ENCODE peak calls at places on chromosomes 6 and 20, in five cellular contexts. T is tibial artery, A is ascending aorta, Z is left ventricle myocardium inferior, V is endothelial cell. N is an unnamed sample.
A peak's percentile ranks its signal among the peaks of the same experiment; 100 is the strongest.

GRCh38 chr6:3696525-3696924 is 55.0 kb downstream of the PXDC1 start:
- DNase-seq in T (no peak), A (no peak), Z (no peak), V (no peak), N (no peak)

GRCh38 chr6:30555428-30556005 is 772 bp downstream of the GNL1 start:
- DNase-seq in T (peak; percentile 46), A (peak; percentile 80), Z (peak; percentile 53), V (peak; percentile 52), N (peak; percentile 55)

GRCh38 chr20:49482621-49483017 is at the start of gene KCNB1:
- DNase-seq in T (peak; percentile 49), A (peak; percentile 77), Z (peak; percentile 56), V (peak; percentile 75), N (no peak)

GRCh38 chr6:56101141-56101553 is 146.2 kb downstream of the COL21A1 start:
- DNase-seq in T (no peak), A (no peak), Z (no peak), V (no peak), N (no peak)

GRCh38 chr6:30074331-30075093 is 1.1 kb downstream of the RNF39 start:
- DNase-seq in T (no peak), A (no peak), Z (no peak), V (no peak), N (no peak)

GRCh38 chr6:143745160-143746133 is 67.7 kb downstream of the PHACTR2 start:
- DNase-seq in T (no peak), A (peak; percentile 70), Z (no peak), V (peak; percentile 33), N (no peak)

GRCh38 chr6:35048631-35049083 is 92.5 kb downstream of the TCP11 start:
- DNase-seq in T (peak; percentile 54), A (no peak), Z (no peak), V (no peak), N (no peak)

GRCh38 chr6:81228912-81229540 is 523.5 kb downstream of the TENT5A start:
- DNase-seq in T (no peak), A (no peak), Z (no peak), V (no peak), N (no peak)

GRCh38 chr6:82095091-82095490 is 152.5 kb downstream of the IBTK start:
- DNase-seq in T (no peak), A (no peak), Z (no peak), V (no peak), N (no peak)

GRCh38 chr6:169287675-169288074 is 34.0 kb upstream of the THBS2 start:
- DNase-seq in T (no peak), A (no peak), Z (no peak), V (no peak), N (no peak)

GRCh38 chr6:137223370-137224131 is 4.4 kb upstream of the IFNGR1 start:
- DNase-seq in T (peak; percentile 66), A (peak; percentile 88), Z (no peak), V (no peak), N (no peak)

GRCh38 chr6:159693894-159694545 is 979 bp upstream of the SOD2 start:
- DNase-seq in T (peak; percentile 50), A (peak; percentile 72), Z (no peak), V (no peak), N (no peak)

GRCh38 chr20:50372770-50373088 is 137.5 kb upstream of the PTPN1 start:
- DNase-seq in T (no peak), A (no peak), Z (no peak), V (no peak), N (no peak)

GRCh38 chr20:36064661-36065426 is 89.7 kb upstream of the EPB41L1 start:
- DNase-seq in T (peak; percentile 94), A (peak; percentile 97), Z (peak; percentile 96), V (peak; percentile 98), N (peak; percentile 95)
- TF ChIP-seq CTCF in T (peak; percentile 8), A (no peak), Z (no peak), V (no peak), N (no peak)

DNA sequence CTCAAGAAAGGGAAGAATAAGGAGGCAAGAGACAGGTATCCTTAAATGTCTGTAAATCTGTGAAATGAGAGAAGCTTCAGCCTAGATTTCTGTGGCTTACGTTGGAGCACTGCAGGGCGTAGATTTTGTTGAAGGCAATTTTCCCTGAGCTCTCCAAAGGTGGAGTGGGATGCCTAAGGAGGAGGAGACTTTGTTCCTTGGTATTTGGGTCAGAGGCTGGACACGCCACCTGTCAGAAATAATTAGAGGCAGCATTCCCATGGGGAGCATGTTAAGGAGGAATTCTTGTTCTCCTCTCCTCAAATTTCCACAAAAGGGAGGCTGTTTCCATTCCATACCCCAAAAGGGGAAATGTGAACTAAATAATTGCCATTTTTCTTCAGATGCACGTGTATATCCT is 11.1 kb upstream of the SCGN start:
- DNase-seq in T (no peak), A (no peak), Z (no peak), V (no peak), N (no peak)
- TF ChIP-seq CTCF in T (no peak), A (no peak), Z (no peak), V (no peak), N (no peak)

DNA sequence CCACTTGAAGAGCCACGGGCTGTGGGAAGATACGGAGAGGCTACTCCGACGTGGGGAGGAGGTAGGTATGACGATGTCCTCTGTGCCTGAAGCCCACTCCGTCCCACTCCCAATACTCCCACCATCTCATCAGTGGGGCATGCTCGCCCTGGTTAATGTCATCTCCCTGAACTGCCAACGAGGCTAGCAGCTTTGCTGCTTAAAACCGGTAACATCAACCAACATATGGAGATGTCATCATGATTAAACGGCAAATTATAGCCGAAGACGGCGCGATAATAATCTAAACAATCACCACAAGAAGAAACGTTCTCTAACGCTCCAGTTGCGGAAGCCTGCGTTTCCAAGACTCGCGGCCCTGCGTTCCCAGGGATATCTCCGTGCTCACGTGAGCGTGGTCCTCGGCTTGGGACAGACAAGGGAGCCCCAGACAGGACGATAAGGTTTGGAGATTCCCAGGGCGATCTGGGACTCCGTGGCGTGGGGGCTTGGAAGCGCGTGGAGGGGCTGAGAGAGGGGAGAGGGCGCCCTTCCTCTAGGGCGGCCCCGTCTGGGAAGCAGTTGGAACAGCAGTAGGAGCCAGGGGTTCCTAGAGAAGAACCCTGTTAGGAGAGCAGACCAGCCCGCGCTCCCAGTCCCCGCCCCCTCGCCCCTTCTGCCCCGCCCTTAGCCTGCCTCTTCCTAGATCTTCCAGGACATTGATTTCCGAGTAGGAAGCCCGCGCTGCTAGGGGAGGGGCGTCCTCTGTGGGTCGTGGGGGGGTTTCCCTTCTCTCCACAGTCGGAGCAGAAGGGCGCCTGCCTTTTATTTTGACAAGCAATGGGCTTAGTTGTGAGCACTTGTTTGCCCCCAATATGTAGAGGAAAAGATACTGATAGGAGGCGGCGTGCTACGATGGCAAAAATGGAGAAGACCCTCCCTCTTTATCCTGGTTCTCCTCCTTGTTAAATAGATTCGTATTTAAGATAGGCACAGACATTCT is 10.7 kb downstream of the NRN1 start:
- DNase-seq in T (peak; percentile 61), A (no peak), Z (peak; percentile 71), V (peak; percentile 85), N (peak; percentile 88)
- TF ChIP-seq CTCF in T (no peak), A (no peak), Z (peak; percentile 47), V (no peak), N (peak; percentile 52)

GRCh38 chr6:28769626-28770402 is 154.0 kb downstream of the TRIM27 start:
- DNase-seq in T (no peak), A (no peak), Z (no peak), V (peak; percentile 61), N (peak; percentile 59)

GRCh38 chr6:28772480-28773381 is 151.1 kb downstream of the TRIM27 start:
- DNase-seq in T (no peak), A (no peak), Z (no peak), V (no peak), N (no peak)

GRCh38 chr6:28770732-28771131 is 153.1 kb downstream of the TRIM27 start:
- DNase-seq in T (no peak), A (no peak), Z (no peak), V (no peak), N (no peak)

GRCh38 chr6:28774292-28775051 is 149.3 kb downstream of the TRIM27 start:
- DNase-seq in T (no peak), A (no peak), Z (no peak), V (no peak), N (no peak)

GRCh38 chr6:28771401-28772267 is 152.2 kb downstream of the TRIM27 start:
- DNase-seq in T (no peak), A (no peak), Z (no peak), V (peak; percentile 78), N (peak; percentile 43)
- TF ChIP-seq CTCF in T (no peak), A (no peak), Z (no peak), V (peak; percentile 35), N (peak; percentile 57)

GRCh38 chr6:87391334-87391733 is 16.4 kb upstream of the CFAP206 start:
- DNase-seq in T (no peak), A (no peak), Z (no peak), V (peak; percentile 48), N (peak; percentile 51)

GRCh38 chr6:87397656-87398055 is 10.1 kb upstream of the CFAP206 start:
- DNase-seq in T (no peak), A (no peak), Z (no peak), V (no peak), N (no peak)

GRCh38 chr6:87401832-87402231 is 5.9 kb upstream of the CFAP206 start:
- DNase-seq in T (no peak), A (no peak), Z (no peak), V (no peak), N (no peak)

GRCh38 chr6:87393026-87393622 is 14.6 kb upstream of the CFAP206 start:
- DNase-seq in T (no peak), A (no peak), Z (no peak), V (peak; percentile 16), N (peak; percentile 30)

DNA sequence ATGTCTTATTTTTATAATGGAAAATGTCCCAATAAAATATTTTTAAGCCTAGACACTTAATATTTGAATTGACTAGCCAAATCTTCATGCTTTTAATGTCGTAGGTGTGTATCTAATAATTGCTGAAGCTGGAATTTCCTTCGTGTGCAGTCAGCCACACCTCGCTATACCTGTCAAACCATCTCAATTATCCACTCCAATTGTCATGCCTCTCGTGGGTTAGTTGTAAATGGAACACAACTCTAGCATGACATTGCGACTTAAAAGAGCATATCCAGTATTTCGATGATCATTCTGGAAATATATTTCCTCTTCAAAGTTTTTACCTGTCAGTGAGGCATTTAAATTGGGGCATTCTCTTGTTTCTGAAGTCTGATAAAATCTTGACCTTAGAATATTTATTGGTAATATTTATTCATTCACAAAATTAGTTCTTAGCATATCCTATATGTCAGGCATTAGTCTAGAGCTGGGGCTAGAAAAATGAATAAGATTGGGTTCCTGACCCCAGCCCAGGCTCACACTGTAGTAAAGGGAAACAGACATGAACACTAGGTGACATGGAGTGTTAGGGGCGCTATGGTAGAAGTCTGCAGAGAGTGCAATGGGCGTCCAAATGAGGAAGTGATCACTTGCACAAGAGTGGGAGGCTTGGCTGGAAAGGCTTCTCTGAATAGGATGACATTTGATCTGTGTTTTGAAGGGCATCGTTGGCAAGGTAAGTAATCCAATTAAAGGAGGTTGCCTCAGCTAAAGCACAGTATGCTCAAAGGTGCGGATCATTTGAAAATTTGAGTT is 11.0 kb upstream of the CFAP206 start:
- DNase-seq in T (no peak), A (no peak), Z (no peak), V (no peak), N (no peak)
- TF ChIP-seq CTCF in T (no peak), A (no peak), Z (no peak), V (no peak), N (no peak)

GRCh38 chr6:25138024-25138696 is 141.0 kb upstream of the CARMIL1 start:
- DNase-seq in T (peak; percentile 75), A (peak; percentile 80), Z (peak; percentile 38), V (no peak), N (no peak)
- TF ChIP-seq CTCF in T (peak; percentile 22), A (no peak), Z (peak; percentile 47), V (no peak), N (no peak)

N was measured in BE2C.